ENCODE peak calls at places on chromosome 16, in six cellular contexts. I is tibial artery, E is epithelial cell of esophagus, P is bronchial epithelial cell, H is HFF-Myc, Z is cardiac fibroblast. L is an unnamed sample.

GRCh38 chr16:51155199-51155607 is 4.1 kb upstream of the SALL1 start:
- DNase-seq in I (no peak), E (no peak), P (no peak), H (no peak), Z (no peak), L (no peak)

GRCh38 chr16:19885456-19886060 is 910 bp upstream of the GPRC5B start:
- DNase-seq in I (no peak), E (no peak), P (no peak), H (no peak), Z (peak), L (no peak)

GRCh38 chr16:30985401-30986128 is 558 bp downstream of the HSD3B7 start:
- DNase-seq in I (peak), E (peak), P (peak), H (no peak), Z (no peak), L (no peak)

GRCh38 chr16:16881771-16882170 is 502.8 kb downstream of the NPIPA7 start:
- DNase-seq in I (no peak), E (no peak), P (no peak), H (no peak), Z (no peak), L (no peak)

GRCh38 chr16:53773150-53773846 is 69.3 kb downstream of the FTO start:
- DNase-seq in I (no peak), E (peak), P (peak), H (peak), Z (peak), L (no peak)

GRCh38 chr16:27726621-27727275 is 176.8 kb downstream of the KATNIP start:
- DNase-seq in I (no peak), E (no peak), P (no peak), H (peak), Z (peak), L (no peak)

GRCh38 chr16:78579020-78579419 is 479.6 kb downstream of the WWOX start:
- DNase-seq in I (no peak), E (no peak), P (no peak), H (no peak), Z (no peak), L (no peak)

GRCh38 chr16:69508033-69508432 is 57.7 kb upstream of the NFAT5 start:
- DNase-seq in I (no peak), E (no peak), P (no peak), H (no peak), Z (no peak), L (no peak)

GRCh38 chr16:87439926-87440325 is 47.8 kb downstream of the MAP1LC3B start:
- DNase-seq in I (no peak), E (no peak), P (no peak), H (no peak), Z (no peak), L (no peak)

GRCh38 chr16:78179666-78180065 is 80.2 kb downstream of the WWOX start:
- DNase-seq in I (no peak), E (no peak), P (no peak), H (no peak), Z (no peak), L (no peak)

GRCh38 chr16:86304868-86305267 is 205.5 kb upstream of the FOXF1 start:
- DNase-seq in I (no peak), E (no peak), P (no peak), H (no peak), Z (no peak), L (no peak)

GRCh38 chr16:73095885-73096341 is 48.0 kb upstream of the ZFHX3 start:
- DNase-seq in I (no peak), E (no peak), P (no peak), H (no peak), Z (peak), L (no peak)

GRCh38 chr16:85425061-85425662 is 188.0 kb upstream of the GSE1 start:
- DNase-seq in I (peak), E (no peak), P (no peak), H (no peak), Z (no peak), L (no peak)

GRCh38 chr16:78844682-78845081 is 745.2 kb downstream of the WWOX start:
- DNase-seq in I (no peak), E (no peak), P (no peak), H (no peak), Z (no peak), L (no peak)

GRCh38 chr16:57383276-57384247 is 11.3 kb downstream of the CX3CL1 start:
- DNase-seq in I (peak), E (no peak), P (no peak), H (no peak), Z (peak), L (no peak)

GRCh38 chr16:21164521-21165168 is 6.2 kb downstream of the LDAF1 start:
- DNase-seq in I (no peak), E (no peak), P (no peak), H (no peak), Z (no peak), L (no peak)

GRCh38 chr16:9757687-9758086 is 424.5 kb downstream of the GRIN2A start:
- DNase-seq in I (no peak), E (no peak), P (no peak), H (no peak), Z (no peak), L (no peak)

GRCh38 chr16:2432286-2432685 is 3.0 kb downstream of the CCNF start:
- DNase-seq in I (no peak), E (no peak), P (no peak), H (no peak), Z (no peak), L (no peak)
- TF ChIP-seq CTCF in I (no peak), E (no peak), P (no peak), H (no peak), Z (no peak), L (no peak)

GRCh38 chr16:82096641-82097040 is 61.6 kb downstream of the HSD17B2 start:
- DNase-seq in I (no peak), E (no peak), P (no peak), H (no peak), Z (no peak), L (no peak)
- TF ChIP-seq CTCF in I (no peak), E (no peak), P (no peak), H (no peak), Z (no peak), L (no peak)

GRCh38 chr16:10767127-10767526 is 23.5 kb downstream of the NUBP1 start:
- DNase-seq in I (no peak), E (no peak), P (no peak), H (no peak), Z (no peak), L (no peak)
- TF ChIP-seq CTCF in I (no peak), E (no peak), P (no peak), H (no peak), Z (no peak), L (no peak)

GRCh38 chr16:55035037-55035436 is 104.4 kb downstream of the IRX5 start:
- DNase-seq in I (no peak), E (peak), P (peak), H (no peak), Z (no peak), L (no peak)
- TF ChIP-seq CTCF in I (no peak), E (peak), P (peak), H (peak), Z (peak), L (peak)

GRCh38 chr16:29819506-29819905 is 756 bp upstream of the MVP start:
- DNase-seq in I (no peak), E (peak), P (no peak), H (no peak), Z (no peak), L (no peak)
- TF ChIP-seq CTCF in I (no peak), E (peak), P (peak), H (peak), Z (no peak), L (peak)

DNA sequence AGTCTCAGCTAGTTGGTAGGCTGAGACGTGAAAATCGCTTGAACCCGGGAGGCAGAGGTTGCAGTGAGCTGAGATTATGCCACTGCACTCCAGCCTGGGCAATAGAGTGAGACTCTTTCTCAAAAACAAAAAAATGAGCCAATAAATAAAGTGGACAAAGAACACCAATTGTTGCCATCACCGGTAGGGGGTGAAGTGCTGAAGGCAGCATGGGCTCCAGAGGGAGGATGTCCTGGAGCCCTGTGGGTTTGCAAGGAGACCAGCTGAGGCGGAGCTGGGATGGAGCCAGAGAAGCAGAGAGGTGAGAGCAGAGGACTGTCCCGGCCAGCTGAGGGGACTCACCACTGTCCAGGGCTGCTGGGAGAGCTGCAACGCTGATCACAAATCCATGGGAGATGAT is 13.8 kb downstream of the CHST6 start:
- DNase-seq in I (no peak), E (no peak), P (no peak), H (no peak), Z (no peak), L (no peak)
- TF ChIP-seq CTCF in I (no peak), E (no peak), P (no peak), H (no peak), Z (no peak), L (no peak)